ENCODE peak calls at places on chromosomes 5 and 9, in six cellular contexts. U is activated naive CD4-positive, alpha-beta T cell; G is stimulated activated CD4-positive, alpha-beta T cell treated with anti-CD3 and anti-CD28 coated beads, Interleukin-12 subunit alpha, Interleukin-12 subunit beta, amount 100 ng/mL, for 4 hours; T is fibroblast of mammary gland; F is Caco-2; I is fibroblast of gingiva. B is an unnamed sample.

GRCh38 chr9:129542761-129543160 is 78.1 kb downstream of the C9orf50 start:
- DNase-seq in I (no peak), T (no peak), G (no peak), F (no peak), U (no peak), B (no peak)

GRCh38 chr5:111083323-111083722 is 8.8 kb upstream of the WDR36 start:
- DNase-seq in G (no peak), F (no peak), U (no peak), I (no peak), T (no peak), B (no peak)

GRCh38 chr5:17147225-17148120 is 70.0 kb upstream of the BASP1 start:
- DNase-seq in I (no peak), F (no peak), T (no peak), U (no peak), G (no peak), B (no peak)

GRCh38 chr9:135050072-135050990 is 37.1 kb upstream of the OLFM1 start:
- DNase-seq in T (no peak), F (no peak), U (no peak), I (no peak), G (no peak), B (no peak)

GRCh38 chr5:125316913-125317545 is 570.6 kb upstream of the ZNF608 start:
- DNase-seq in U (no peak), T (no peak), G (no peak), F (no peak), I (no peak), B (no peak)

GRCh38 chr5:132094393-132095076 is 20.9 kb downstream of the CSF2 start:
- DNase-seq in T (peak), I (peak), U (no peak), G (no peak), F (no peak), B (no peak)

GRCh38 chr9:125190371-125190801 is 783 bp upstream of the PPP6C start:
- DNase-seq in I (no peak), F (no peak), G (no peak), U (no peak), T (peak), B (no peak)

GRCh38 chr9:14256588-14256987 is 57.4 kb downstream of the NFIB start:
- DNase-seq in I (no peak), U (no peak), G (no peak), F (no peak), T (peak), B (no peak)

GRCh38 chr9:109880276-109881169 is 100.5 kb downstream of the PALM2AKAP2 start:
- DNase-seq in U (no peak), F (peak), T (peak), I (no peak), G (peak), B (peak)

GRCh38 chr9:106697799-106698591 is 165.0 kb upstream of the ZNF462 start:
- DNase-seq in G (no peak), I (peak), T (peak), U (no peak), F (no peak), B (no peak)

GRCh38 chr9:68489636-68490035 is 51.0 kb downstream of the TMEM252 start:
- DNase-seq in G (no peak), T (no peak), U (no peak), F (no peak), I (no peak), B (no peak)